ENCODE peak calls at places on chromosomes 4 and X, in four cellular contexts. P is body of pancreas, F is thoracic aorta, H is IMR-90. S is an unnamed sample.

GRCh38 chr4:38757945-38758344 is 24.8 kb downstream of the TLR10 start:
- DNase-seq in P (peak; percentile 35), F (no peak), H (no peak), S (no peak)

GRCh38 chr4:154294951-154295350 is 196.6 kb downstream of the DCHS2 start:
- DNase-seq in P (no peak), F (no peak), H (no peak), S (no peak)

GRCh38 chrX:113873056-113873455 is 710.8 kb upstream of the HTR2C start:
- DNase-seq in P (no peak), F (no peak), H (no peak), S (no peak)

GRCh38 chr4:126306152-126306869 is 991.6 kb downstream of the FAT4 start:
- DNase-seq in P (no peak), F (no peak), H (no peak), S (peak; percentile 41)

GRCh38 chr4:41796545-41797210 is 48.2 kb upstream of the PHOX2B start:
- DNase-seq in P (no peak), F (no peak), H (no peak), S (peak; percentile 13)

GRCh38 chr4:19694829-19695228 is 556.9 kb upstream of the SLIT2 start:
- DNase-seq in P (no peak), F (no peak), H (no peak), S (no peak)

GRCh38 chr4:80713409-80713808 is 317.1 kb upstream of the BMP3 start:
- DNase-seq in P (no peak), F (no peak), H (no peak), S (no peak)

GRCh38 chrX:17967888-17968287 is 106.8 kb upstream of the RAI2 start:
- DNase-seq in P (peak; percentile 71), F (no peak), H (no peak), S (no peak)

GRCh38 chr4:26061248-26061986 is 147.4 kb downstream of the SMIM20 start:
- DNase-seq in P (peak; percentile 35), F (no peak), H (peak; percentile 60), S (no peak)

GRCh38 chr4:87783781-87784180 is 15.6 kb upstream of the IBSP start:
- DNase-seq in P (no peak), F (no peak), H (no peak), S (no peak)

GRCh38 chrX:47171996-47172395 is 21.6 kb upstream of the UBA1 start:
- DNase-seq in P (no peak), F (no peak), H (no peak), S (no peak)

GRCh38 chr4:103067841-103068547 is 8.6 kb downstream of the SLC9B2 start:
- DNase-seq in P (no peak), F (no peak), H (peak; percentile 39), S (no peak)

GRCh38 chr4:113593400-113594230 is 167.9 kb downstream of the CAMK2D start:
- DNase-seq in P (no peak), F (no peak), H (no peak), S (no peak)

GRCh38 chrX:119734897-119735339 is 23.5 kb upstream of the SOWAHD start:
- DNase-seq in P (peak; percentile 47), F (no peak), H (no peak), S (peak; percentile 67)

GRCh38 chr4:15202481-15202880 is 200.2 kb downstream of the CPEB2 start:
- DNase-seq in P (no peak), F (no peak), H (peak; percentile 23), S (no peak)

GRCh38 chr4:1325681-1326635 is 21.1 kb upstream of the UVSSA start:
- DNase-seq in P (no peak), F (no peak), H (no peak), S (no peak)

GRCh38 chr4:41339812-41340809 is 83.4 kb downstream of the UCHL1 start:
- DNase-seq in P (peak; percentile 20), F (no peak), H (peak; percentile 34), S (peak; percentile 30)

GRCh38 chr4:475962-476361 is 23.0 kb downstream of the ZNF721 start:
- DNase-seq in P (no peak), F (no peak), H (no peak), S (no peak)

GRCh38 chrX:72358313-72358712 is 52.6 kb upstream of the CITED1 start:
- DNase-seq in P (no peak), F (no peak), H (peak; percentile 33), S (no peak)

GRCh38 chr4:169030575-169030982 is 20.5 kb upstream of the CBR4 start:
- DNase-seq in P (no peak), F (no peak), H (peak; percentile 47), S (no peak)

GRCh38 chrX:102714994-102715393 is 2.7 kb downstream of the GPRASP2 start:
- DNase-seq in P (no peak), F (no peak), H (no peak), S (no peak)

GRCh38 chrX:4485917-4486316 is 772.5 kb upstream of the PRKX start:
- DNase-seq in P (no peak), F (no peak), H (no peak), S (no peak)

GRCh38 chrX:118347131-118347530 is 1.2 kb downstream of the WDR44 start:
- DNase-seq in P (peak; percentile 4), F (no peak), H (peak; percentile 69), S (no peak)

GRCh38 chrX:120575379-120576114 is 14.8 kb upstream of the CUL4B start:
- DNase-seq in P (no peak), F (no peak), H (no peak), S (no peak)

GRCh38 chrX:140132937-140133336 is 167.6 kb upstream of the CXorf66 start:
- DNase-seq in P (no peak), F (no peak), H (no peak), S (no peak)

GRCh38 chrX:97310373-97310772 is 426.7 kb downstream of the RPA4 start:
- DNase-seq in P (no peak), F (no peak), H (peak; percentile 14), S (no peak)

GRCh38 chr4:153755186-153755585 is 4.6 kb downstream of the RNF175 start:
- DNase-seq in P (no peak), F (no peak), H (no peak), S (no peak)

GRCh38 chr4:83267121-83267834 is 17.3 kb downstream of the COQ2 start:
- DNase-seq in P (no peak), F (peak; percentile 28), H (peak; percentile 74), S (no peak)

GRCh38 chr4:31160146-31160545 is 440.0 kb downstream of the PCDH7 start:
- DNase-seq in P (no peak), F (no peak), H (no peak), S (no peak)

DNA sequence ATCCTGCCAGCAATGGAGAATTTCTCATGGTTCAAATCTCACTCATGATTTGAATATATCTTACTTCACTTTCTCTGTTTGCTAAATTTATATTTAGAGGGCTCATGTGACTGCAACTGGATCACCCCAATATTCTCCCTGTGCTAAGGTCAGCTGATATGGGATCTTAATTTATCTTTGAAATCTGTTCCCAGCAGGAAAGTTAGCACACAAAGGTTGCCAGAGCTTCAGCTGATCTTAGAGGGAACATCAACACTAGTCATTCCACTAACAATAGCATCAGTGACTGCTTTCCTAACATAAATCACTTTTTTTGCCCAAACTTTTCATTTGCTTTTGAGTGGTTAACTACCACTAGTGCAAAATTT is 1270.0 kb downstream of the ARAP2 start:
- DNase-seq in P (no peak), F (no peak), H (no peak), S (no peak)
- H3K4me1 ChIP-seq in P (no peaks in the 10 kb centered on the region), F (no peaks in the 10 kb centered on the region), H (no peaks in the 10 kb centered on the region), S (no peaks in the 10 kb centered on the region)

GRCh38 chrX:74536142-74537010 is 78.0 kb downstream of the RLIM start:
- DNase-seq in P (peak; percentile 76), F (peak; percentile 60), H (peak; percentile 83), S (peak; percentile 89)
- TF ChIP-seq CTCF in P (no peak), F (peak; percentile 55), H (peak; percentile 37), S (peak; percentile 36)

GRCh38 chr4:8548731-8549351 is 31.4 kb upstream of the GPR78 start:
- DNase-seq in P (no peak), F (no peak), H (no peak), S (no peak)

GRCh38 chr4:8549352-8549931 is 30.8 kb upstream of the GPR78 start:
- DNase-seq in P (no peak), F (no peak), H (no peak), S (no peak)

GRCh38 chr4:8546766-8547107 is 33.5 kb upstream of the GPR78 start:
- DNase-seq in P (no peak), F (no peak), H (no peak), S (no peak)

GRCh38 chr4:8547108-8547911 is 32.9 kb upstream of the GPR78 start:
- DNase-seq in P (peak; percentile 52), F (no peak), H (peak; percentile 51), S (no peak)

GRCh38 chr4:8547912-8548730 is 32.1 kb upstream of the GPR78 start:
- DNase-seq in P (no peak), F (no peak), H (no peak), S (no peak)
- H3K27ac ChIP-seq in P (no peak overlapping the region), F (no peak overlapping the region), H (no peak overlapping the region), S (no peak overlapping the region)

GRCh38 chr4:99201687-99202086 is 17.4 kb downstream of the ADH6 start:
- DNase-seq in P (no peak), F (no peak), H (peak; percentile 55), S (no peak)

GRCh38 chr4:99200148-99200547 is 18.9 kb downstream of the ADH6 start:
- DNase-seq in P (no peak), F (no peak), H (no peak), S (no peak)

GRCh38 chr4:99205104-99205979 is 13.7 kb downstream of the ADH6 start:
- DNase-seq in P (no peak), F (no peak), H (peak; percentile 34), S (no peak)

GRCh38 chr4:99202536-99202935 is 16.5 kb downstream of the ADH6 start:
- DNase-seq in P (peak; percentile 27), F (no peak), H (peak; percentile 58), S (no peak)

GRCh38 chr4:99202094-99202493 is 17.0 kb downstream of the ADH6 start:
- DNase-seq in P (no peak), F (no peak), H (no peak), S (no peak)
- H3K4me1 ChIP-seq in P (no peaks in the 10 kb centered on the region), F (peaks cover 41% of the 10 kb centered on the region), H (peaks cover 12% of the 10 kb centered on the region), S (peaks cover 10% of the 10 kb centered on the region)

DNA sequence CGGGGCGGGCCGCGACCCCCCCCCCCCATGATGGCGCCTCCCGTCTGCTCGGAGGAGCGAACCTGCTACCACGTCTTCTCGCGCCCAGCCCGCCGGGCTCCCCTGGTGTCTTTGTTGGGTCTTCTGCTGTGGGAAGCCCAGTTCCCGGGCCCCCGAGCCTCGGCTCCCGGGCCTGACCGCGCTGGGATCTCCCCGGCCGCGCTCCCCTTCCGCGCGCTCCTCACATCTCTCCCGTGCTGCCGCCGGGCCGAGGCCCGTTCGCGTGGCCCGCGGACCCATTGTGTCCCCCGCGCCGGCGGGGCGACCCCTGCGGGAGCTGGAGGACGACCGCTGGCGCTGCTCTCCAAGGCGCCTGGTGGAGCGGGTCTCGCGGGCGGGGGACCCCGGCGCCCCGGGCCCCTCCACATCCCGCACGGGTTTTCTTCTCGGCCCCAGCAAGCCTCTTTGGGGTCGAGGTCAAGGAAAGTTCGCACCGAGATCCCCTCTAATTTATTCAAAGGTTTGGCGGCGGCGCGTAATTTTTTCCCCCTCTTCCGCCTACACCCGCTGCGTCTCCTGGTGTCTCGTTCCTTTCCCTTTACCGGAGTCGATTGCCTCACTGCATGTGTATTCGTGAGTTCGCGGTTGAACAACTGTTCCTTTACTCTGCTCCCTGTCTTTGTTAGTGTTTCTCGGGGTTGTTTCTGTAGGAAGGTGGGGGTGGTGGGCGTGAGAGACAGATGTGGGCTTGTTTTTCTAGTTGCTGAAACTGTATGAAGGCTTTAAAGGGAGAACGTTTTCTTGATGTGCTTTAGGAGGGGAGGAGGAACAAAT is 762 bp downstream of the SMAD1 start:
- DNase-seq in P (peak; percentile 78), F (no peak), H (peak; percentile 86), S (peak; percentile 49)
- TF ChIP-seq CTCF in P (no peak), F (no peak), H (no peak), S (no peak)

GRCh38 chr4:55634417-55635128 is 1.5 kb downstream of the NMU start:
- DNase-seq in P (no peak), F (no peak), H (no peak), S (no peak)
- H3K27ac ChIP-seq in P (no peak overlapping the region), F (no peak overlapping the region), H (no peak overlapping the region), S (no peak overlapping the region)

GRCh38 chrX:136691028-136691809 is 43.3 kb downstream of the CD40LG start:
- DNase-seq in P (no peak), F (no peak), H (peak; percentile 15), S (no peak)
- H3K4me1 ChIP-seq in P (no peaks in the 10 kb centered on the region), F (no peaks in the 10 kb centered on the region), H (no peaks in the 10 kb centered on the region), S (no peaks in the 10 kb centered on the region)

S was measured in heart right ventricle.